ENCODE peak calls at places on chromosomes 5 and 9, in four cellular contexts. W, U, N and V are unnamed samples.

GRCh38 chr9:110050925-110051355 is 157.0 kb downstream of the C9orf152 start:
- DNase-seq in N (no peak), W (no peak), U (no peak), V (no peak)

GRCh38 chr5:6450235-6450860 is 1.7 kb downstream of the UBE2QL1 start:
- DNase-seq in N (no peak), W (no peak), U (no peak), V (no peak)

GRCh38 chr5:29185558-29185957 is 2007.9 kb upstream of the CDH6 start:
- DNase-seq in N (no peak), W (no peak), U (no peak), V (no peak)

GRCh38 chr5:57346336-57346735 is 136.3 kb downstream of the ACTBL2 start:
- DNase-seq in N (no peak), U (no peak), W (no peak), V (no peak)

GRCh38 chr9:83491995-83492394 is 46.2 kb downstream of the FRMD3 start:
- DNase-seq in U (no peak), N (no peak), W (peak), V (no peak)

GRCh38 chr5:57780306-57780958 is 297.8 kb upstream of the ACTBL2 start:
- DNase-seq in N (no peak), W (no peak), U (no peak), V (no peak)

GRCh38 chr9:8206720-8207119 is 407.1 kb upstream of the DMAC1 start:
- DNase-seq in N (no peak), W (no peak), U (no peak), V (no peak)

GRCh38 chr5:56206126-56206525 is 27.0 kb downstream of the ANKRD55 start:
- DNase-seq in W (no peak), U (no peak), N (no peak), V (no peak)

GRCh38 chr9:21434202-21435014 is 5.8 kb upstream of the IFNA1 start:
- DNase-seq in W (peak), U (peak), N (no peak), V (no peak)

GRCh38 chr5:50709471-50709870 is 43.0 kb downstream of the PARP8 start:
- DNase-seq in N (no peak), W (no peak), U (no peak), V (no peak)

GRCh38 chr9:127004946-127005769 is 90.6 kb downstream of the RALGPS1 start:
- DNase-seq in U (no peak), N (no peak), W (no peak), V (no peak)

GRCh38 chr5:154811653-154812465 is 38.5 kb downstream of the FAXDC2 start:
- DNase-seq in U (peak), N (peak), W (peak), V (peak)

GRCh38 chr5:78522476-78523105 is 126.0 kb downstream of the LHFPL2 start:
- DNase-seq in W (no peak), N (no peak), U (no peak), V (no peak)

GRCh38 chr9:133147412-133148271 is 16.1 kb downstream of the GBGT1 start:
- DNase-seq in U (peak), W (peak), N (peak), V (peak)

GRCh38 chr5:81187885-81188284 is 45.2 kb upstream of the CKMT2 start:
- DNase-seq in W (no peak), U (no peak), N (no peak), V (no peak)

GRCh38 chr5:62305358-62305714 is 670 bp upstream of the KIF2A start:
- DNase-seq in W (peak), N (no peak), U (no peak), V (no peak)

GRCh38 chr9:137611623-137612609 is 6.4 kb downstream of the ARRDC1 start:
- DNase-seq in U (no peak), N (peak), W (peak), V (no peak)

GRCh38 chr5:177455036-177455660 is 8.5 kb downstream of the PRR7 start:
- DNase-seq in U (peak), N (peak), W (peak), V (peak)

GRCh38 chr5:118891252-118891651 is 97.1 kb downstream of the DTWD2 start:
- DNase-seq in W (no peak), N (no peak), U (no peak), V (no peak)

GRCh38 chr9:108645520-108645919 is 210.3 kb downstream of the ACTL7B start:
- DNase-seq in U (no peak), N (no peak), W (no peak), V (no peak)

GRCh38 chr9:1051286-1052118 is 1.3 kb downstream of the DMRT2 start:
- DNase-seq in W (no peak), U (peak), N (no peak), V (no peak)

GRCh38 chr5:54902817-54903473 is 82.4 kb downstream of the ESM1 start:
- DNase-seq in U (no peak), W (no peak), N (no peak), V (no peak)

GRCh38 chr5:54904425-54904824 is 81.0 kb downstream of the ESM1 start:
- DNase-seq in U (peak), N (no peak), W (no peak), V (no peak)

GRCh38 chr5:54909126-54909525 is 76.3 kb downstream of the ESM1 start:
- DNase-seq in N (no peak), W (no peak), U (no peak), V (no peak)

GRCh38 chr5:54905942-54906537 is 79.4 kb downstream of the ESM1 start:
- DNase-seq in N (peak), W (peak), U (peak), V (peak)

DNA sequence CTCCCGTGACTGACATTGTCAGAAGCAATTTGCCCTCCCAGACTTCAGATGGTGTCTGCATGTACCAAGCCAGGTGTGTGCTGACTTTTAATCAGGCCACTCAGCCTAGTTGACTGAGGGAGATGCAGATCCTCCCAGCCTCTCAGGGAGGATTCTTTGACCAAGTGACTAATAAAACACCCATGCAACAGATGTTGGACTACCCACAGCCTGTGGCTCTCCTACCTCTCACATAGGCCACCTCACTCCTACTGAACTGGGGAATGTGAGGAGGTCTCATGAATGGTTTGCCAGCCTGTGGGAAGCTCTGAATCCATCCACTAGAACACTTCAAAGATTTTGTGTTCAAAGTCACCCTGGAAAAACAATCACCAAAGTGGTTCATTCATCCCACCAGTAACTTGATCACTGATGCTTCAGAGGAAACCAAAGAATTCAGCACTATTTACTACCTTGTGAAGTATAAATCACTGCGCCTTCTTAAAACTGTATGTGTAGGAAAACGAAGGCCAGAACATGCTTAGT is 80.1 kb downstream of the ESM1 start:
- DNase-seq in W (no peak), N (no peak), U (no peak), V (no peak)
- TF ChIP-seq TEAD4 in W (no peak), N (no peak), U (no peak), V (no peak)

GRCh38 chr5:127928053-127928452 is 155.5 kb upstream of the SLC12A2 start:
- DNase-seq in W (no peak), U (no peak), N (no peak), V (no peak)

GRCh38 chr5:127926974-127927373 is 156.6 kb upstream of the SLC12A2 start:
- DNase-seq in U (no peak), N (no peak), W (no peak), V (no peak)

GRCh38 chr5:127931396-127931795 is 152.2 kb upstream of the SLC12A2 start:
- DNase-seq in U (no peak), N (no peak), W (no peak), V (no peak)

GRCh38 chr5:127933348-127933747 is 150.2 kb upstream of the SLC12A2 start:
- DNase-seq in N (no peak), W (no peak), U (no peak), V (no peak)

GRCh38 chr5:127930311-127930710 is 153.3 kb upstream of the SLC12A2 start:
- DNase-seq in N (no peak), U (no peak), W (no peak), V (no peak)
- TF ChIP-seq TEAD4 in N (no peak), U (no peak), W (no peak), V (no peak)

GRCh38 chr5:150206780-150207115 is 16.9 kb downstream of the SLC6A7 start:
- DNase-seq in W (no peak), N (no peak), U (no peak), V (no peak)

GRCh38 chr5:150210644-150211043 is 20.8 kb downstream of the SLC6A7 start:
- DNase-seq in U (no peak), N (no peak), W (no peak), V (no peak)

GRCh38 chr5:150211156-150212030 is 21.5 kb downstream of the SLC6A7 start:
- DNase-seq in U (peak), N (peak), W (no peak), V (peak)

GRCh38 chr5:150208187-150209015 is 18.5 kb downstream of the SLC6A7 start:
- DNase-seq in W (no peak), U (no peak), N (no peak), V (no peak)

DNA sequence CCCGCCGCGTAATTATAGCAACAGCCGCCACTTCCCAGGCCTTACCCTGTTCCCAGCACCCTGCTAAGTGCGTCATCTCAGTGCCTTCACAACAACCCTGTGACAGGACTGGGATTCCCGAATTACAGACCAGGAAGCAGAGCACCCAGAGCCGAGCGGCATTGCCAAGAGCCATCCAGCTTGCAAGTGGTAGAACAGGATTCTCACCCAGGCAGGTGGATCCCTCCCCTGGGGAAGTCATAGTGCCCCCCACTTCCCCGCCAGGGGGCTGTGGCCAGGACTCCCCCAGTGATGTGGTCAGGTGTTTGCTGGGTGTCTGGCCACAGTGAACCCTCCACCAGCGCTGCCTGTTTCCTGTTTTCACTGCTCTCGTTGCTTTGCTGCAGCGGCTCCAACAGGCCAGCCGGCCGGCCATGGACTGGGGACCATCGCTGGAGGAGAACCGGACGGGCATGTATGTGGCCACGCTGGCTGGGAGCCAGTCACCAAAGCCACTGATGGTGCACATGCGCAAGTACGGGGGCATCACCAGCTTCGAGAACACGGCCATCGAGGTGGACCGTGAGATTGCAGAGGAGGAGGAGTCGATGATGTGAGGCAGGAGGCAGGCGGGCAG is 19.3 kb downstream of the SLC6A7 start:
- DNase-seq in U (no peak), W (no peak), N (no peak), V (no peak)
- TF ChIP-seq TEAD4 in U (no peak), W (no peak), N (no peak), V (no peak)

GRCh38 chr5:2212481-2212880 is 329.8 kb upstream of the IRX4 start:
- DNase-seq in N (no peak), U (no peak), W (no peak), V (no peak)
- TF ChIP-seq TEAD4 in N (no peak), U (no peak), W (no peak), V (no peak)

GRCh38 chr5:635321-636055 is 23.3 kb downstream of the CEP72 start:
- DNase-seq in W (no peak), N (no peak), U (no peak), V (peak)
- TF ChIP-seq TEAD4 in W (no peak), N (no peak), U (no peak), V (no peak)